ENCODE peak calls at places on chromosome 7, in seven cellular contexts. One of them, this sample, is unnamed.

GRCh38 chr7:510061-510481 is 9.6 kb downstream of the PDGFA start:
- DNase-seq in amniotic epithelial cell: no peak
- DNase-seq in amniotic stem cell: no peak
- DNase-seq in dorsolateral prefrontal cortex: no peak
- DNase-seq in stimulated activated naive CD8-positive, alpha-beta T cell treated with anti-CD3 and anti-CD28 coated beads, Interleukin-15, amount 100 ng/mL, for 72 hours: no peak
- DNase-seq in Daoy: no peak
- DNase-seq in cardiac muscle cell: no peak
- DNase-seq in this sample: no peak

GRCh38 chr7:101164071-101164840 is 1.1 kb downstream of the VGF start:
- DNase-seq in amniotic epithelial cell: peak
- DNase-seq in amniotic stem cell: no peak
- DNase-seq in dorsolateral prefrontal cortex: no peak
- DNase-seq in stimulated activated naive CD8-positive, alpha-beta T cell treated with anti-CD3 and anti-CD28 coated beads, Interleukin-15, amount 100 ng/mL, for 72 hours: no peak
- DNase-seq in Daoy: peak
- DNase-seq in cardiac muscle cell: peak
- DNase-seq in this sample: no peak

GRCh38 chr7:151384776-151385625 is 24.8 kb downstream of the WDR86 start:
- DNase-seq in amniotic epithelial cell: no peak
- DNase-seq in amniotic stem cell: no peak
- DNase-seq in dorsolateral prefrontal cortex: peak
- DNase-seq in stimulated activated naive CD8-positive, alpha-beta T cell treated with anti-CD3 and anti-CD28 coated beads, Interleukin-15, amount 100 ng/mL, for 72 hours: no peak
- DNase-seq in Daoy: no peak
- DNase-seq in cardiac muscle cell: no peak
- DNase-seq in this sample: no peak

GRCh38 chr7:32618987-32619386 is 123.7 kb downstream of the AVL9 start:
- DNase-seq in amniotic epithelial cell: no peak
- DNase-seq in amniotic stem cell: no peak
- DNase-seq in dorsolateral prefrontal cortex: no peak
- DNase-seq in stimulated activated naive CD8-positive, alpha-beta T cell treated with anti-CD3 and anti-CD28 coated beads, Interleukin-15, amount 100 ng/mL, for 72 hours: no peak
- DNase-seq in Daoy: peak
- DNase-seq in cardiac muscle cell: no peak
- DNase-seq in this sample: no peak

GRCh38 chr7:47648301-47648900 is 66.5 kb upstream of the TNS3 start:
- DNase-seq in amniotic epithelial cell: peak
- DNase-seq in amniotic stem cell: no peak
- DNase-seq in dorsolateral prefrontal cortex: no peak
- DNase-seq in stimulated activated naive CD8-positive, alpha-beta T cell treated with anti-CD3 and anti-CD28 coated beads, Interleukin-15, amount 100 ng/mL, for 72 hours: no peak
- DNase-seq in Daoy: peak
- DNase-seq in cardiac muscle cell: peak
- DNase-seq in this sample: no peak

GRCh38 chr7:81604075-81604807 is 165.6 kb downstream of the HGF start:
- DNase-seq in amniotic epithelial cell: peak
- DNase-seq in amniotic stem cell: no peak
- DNase-seq in dorsolateral prefrontal cortex: no peak
- DNase-seq in stimulated activated naive CD8-positive, alpha-beta T cell treated with anti-CD3 and anti-CD28 coated beads, Interleukin-15, amount 100 ng/mL, for 72 hours: no peak
- DNase-seq in Daoy: peak
- DNase-seq in cardiac muscle cell: peak
- DNase-seq in this sample: no peak

GRCh38 chr7:151251328-151251925 is 2.9 kb upstream of the SMARCD3 start:
- DNase-seq in amniotic epithelial cell: peak
- DNase-seq in amniotic stem cell: no peak
- DNase-seq in dorsolateral prefrontal cortex: no peak
- DNase-seq in stimulated activated naive CD8-positive, alpha-beta T cell treated with anti-CD3 and anti-CD28 coated beads, Interleukin-15, amount 100 ng/mL, for 72 hours: no peak
- DNase-seq in Daoy: peak
- DNase-seq in cardiac muscle cell: peak
- DNase-seq in this sample: no peak

GRCh38 chr7:40151504-40151903 is 16.7 kb downstream of the SUGCT start:
- DNase-seq in amniotic epithelial cell: no peak
- DNase-seq in amniotic stem cell: no peak
- DNase-seq in dorsolateral prefrontal cortex: no peak
- DNase-seq in stimulated activated naive CD8-positive, alpha-beta T cell treated with anti-CD3 and anti-CD28 coated beads, Interleukin-15, amount 100 ng/mL, for 72 hours: no peak
- DNase-seq in Daoy: no peak
- DNase-seq in cardiac muscle cell: no peak
- DNase-seq in this sample: no peak

GRCh38 chr7:80153446-80153845 is 18.8 kb downstream of the GNAI1 start:
- DNase-seq in amniotic epithelial cell: peak
- DNase-seq in amniotic stem cell: no peak
- DNase-seq in dorsolateral prefrontal cortex: no peak
- DNase-seq in stimulated activated naive CD8-positive, alpha-beta T cell treated with anti-CD3 and anti-CD28 coated beads, Interleukin-15, amount 100 ng/mL, for 72 hours: no peak
- DNase-seq in Daoy: no peak
- DNase-seq in cardiac muscle cell: no peak
- DNase-seq in this sample: no peak

GRCh38 chr7:74349621-74350020 is 60.4 kb downstream of the CLIP2 start:
- DNase-seq in amniotic epithelial cell: no peak
- DNase-seq in amniotic stem cell: no peak
- DNase-seq in dorsolateral prefrontal cortex: no peak
- DNase-seq in stimulated activated naive CD8-positive, alpha-beta T cell treated with anti-CD3 and anti-CD28 coated beads, Interleukin-15, amount 100 ng/mL, for 72 hours: no peak
- DNase-seq in Daoy: no peak
- DNase-seq in cardiac muscle cell: no peak
- DNase-seq in this sample: no peak

GRCh38 chr7:119630570-119630969 is 642.4 kb upstream of the KCND2 start:
- DNase-seq in amniotic epithelial cell: no peak
- DNase-seq in amniotic stem cell: no peak
- DNase-seq in dorsolateral prefrontal cortex: no peak
- DNase-seq in stimulated activated naive CD8-positive, alpha-beta T cell treated with anti-CD3 and anti-CD28 coated beads, Interleukin-15, amount 100 ng/mL, for 72 hours: no peak
- DNase-seq in Daoy: no peak
- DNase-seq in cardiac muscle cell: no peak
- DNase-seq in this sample: no peak

GRCh38 chr7:151012921-151013347 is 11.4 kb downstream of the ATG9B start:
- DNase-seq in amniotic epithelial cell: no peak
- DNase-seq in amniotic stem cell: no peak
- DNase-seq in dorsolateral prefrontal cortex: no peak
- DNase-seq in stimulated activated naive CD8-positive, alpha-beta T cell treated with anti-CD3 and anti-CD28 coated beads, Interleukin-15, amount 100 ng/mL, for 72 hours: no peak
- DNase-seq in Daoy: peak
- DNase-seq in cardiac muscle cell: peak
- DNase-seq in this sample: no peak

GRCh38 chr7:28410628-28411578 is 1.4 kb upstream of the CREB5 start:
- DNase-seq in amniotic epithelial cell: peak
- DNase-seq in amniotic stem cell: peak
- DNase-seq in dorsolateral prefrontal cortex: no peak
- DNase-seq in stimulated activated naive CD8-positive, alpha-beta T cell treated with anti-CD3 and anti-CD28 coated beads, Interleukin-15, amount 100 ng/mL, for 72 hours: peak
- DNase-seq in Daoy: peak
- DNase-seq in cardiac muscle cell: peak
- DNase-seq in this sample: no peak

GRCh38 chr7:146321301-146321700 is 204.7 kb downstream of the CNTNAP2 start:
- DNase-seq in amniotic epithelial cell: no peak
- DNase-seq in amniotic stem cell: no peak
- DNase-seq in dorsolateral prefrontal cortex: no peak
- DNase-seq in stimulated activated naive CD8-positive, alpha-beta T cell treated with anti-CD3 and anti-CD28 coated beads, Interleukin-15, amount 100 ng/mL, for 72 hours: no peak
- DNase-seq in Daoy: no peak
- DNase-seq in cardiac muscle cell: no peak
- DNase-seq in this sample: no peak

GRCh38 chr7:137976700-137977099 is 25.2 kb downstream of the CREB3L2 start:
- DNase-seq in amniotic epithelial cell: no peak
- DNase-seq in amniotic stem cell: no peak
- DNase-seq in dorsolateral prefrontal cortex: no peak
- DNase-seq in stimulated activated naive CD8-positive, alpha-beta T cell treated with anti-CD3 and anti-CD28 coated beads, Interleukin-15, amount 100 ng/mL, for 72 hours: no peak
- DNase-seq in Daoy: no peak
- DNase-seq in cardiac muscle cell: no peak
- DNase-seq in this sample: no peak

GRCh38 chr7:38840736-38841460 is 68.1 kb downstream of the VPS41 start:
- DNase-seq in amniotic epithelial cell: peak
- DNase-seq in amniotic stem cell: peak
- DNase-seq in dorsolateral prefrontal cortex: no peak
- DNase-seq in stimulated activated naive CD8-positive, alpha-beta T cell treated with anti-CD3 and anti-CD28 coated beads, Interleukin-15, amount 100 ng/mL, for 72 hours: no peak
- DNase-seq in Daoy: peak
- DNase-seq in cardiac muscle cell: peak
- DNase-seq in this sample: no peak

GRCh38 chr7:112080441-112080840 is 125.8 kb downstream of the DOCK4 start:
- DNase-seq in amniotic epithelial cell: peak
- DNase-seq in amniotic stem cell: peak
- DNase-seq in dorsolateral prefrontal cortex: no peak
- DNase-seq in stimulated activated naive CD8-positive, alpha-beta T cell treated with anti-CD3 and anti-CD28 coated beads, Interleukin-15, amount 100 ng/mL, for 72 hours: no peak
- DNase-seq in Daoy: peak
- DNase-seq in cardiac muscle cell: peak
- DNase-seq in this sample: no peak

GRCh38 chr7:101441890-101442289 is 79.2 kb downstream of the COL26A1 start:
- DNase-seq in amniotic epithelial cell: no peak
- DNase-seq in amniotic stem cell: no peak
- DNase-seq in dorsolateral prefrontal cortex: no peak
- DNase-seq in stimulated activated naive CD8-positive, alpha-beta T cell treated with anti-CD3 and anti-CD28 coated beads, Interleukin-15, amount 100 ng/mL, for 72 hours: no peak
- DNase-seq in Daoy: no peak
- DNase-seq in cardiac muscle cell: no peak
- DNase-seq in this sample: no peak

GRCh38 chr7:15308831-15309230 is 253.0 kb downstream of the AGMO start:
- DNase-seq in amniotic epithelial cell: no peak
- DNase-seq in amniotic stem cell: no peak
- DNase-seq in dorsolateral prefrontal cortex: no peak
- DNase-seq in stimulated activated naive CD8-positive, alpha-beta T cell treated with anti-CD3 and anti-CD28 coated beads, Interleukin-15, amount 100 ng/mL, for 72 hours: no peak
- DNase-seq in Daoy: no peak
- DNase-seq in cardiac muscle cell: no peak
- DNase-seq in this sample: no peak